ENCODE peak calls at places on chromosomes 4 and X, in seven cellular contexts. A is esophagus squamous epithelium, P is fibroblast of lung, U is transverse colon, I is coronary artery, M is lower lobe of right lung, V is AG10803. B is an unnamed sample.

GRCh38 chrX:136768469-136769084 is 12.2 kb downstream of the ARHGEF6 start:
- DNase-seq in A (no peak), P (peak; percentile 94), U (peak; percentile 37), I (no peak), M (peak; percentile 48), V (peak; percentile 94), B (peak; percentile 59)

GRCh38 chr4:186592961-186593586 is 37.7 kb upstream of the MTNR1A start:
- DNase-seq in A (no peak), P (no peak), U (no peak), I (no peak), M (no peak), V (peak; percentile 61), B (no peak)

GRCh38 chr4:68259191-68259590 is 13.7 kb upstream of the TMPRSS11B start:
- DNase-seq in A (no peak), P (no peak), U (no peak), I (no peak), M (no peak), V (no peak), B (no peak)

GRCh38 chr4:14967982-14968381 is 34.3 kb upstream of the CPEB2 start:
- DNase-seq in A (no peak), P (no peak), U (no peak), I (no peak), M (no peak), V (peak; percentile 4), B (no peak)

GRCh38 chrX:28848707-28849106 is 261.5 kb downstream of the IL1RAPL1 start:
- DNase-seq in A (no peak), P (no peak), U (no peak), I (no peak), M (no peak), V (no peak), B (no peak)

GRCh38 chr4:182554736-182555135 is 311.5 kb downstream of the TENM3 start:
- DNase-seq in A (no peak), P (peak; percentile 84), U (no peak), I (no peak), M (no peak), V (peak; percentile 23), B (no peak)

GRCh38 chr4:126899382-126899801 is 733.4 kb upstream of the INTU start:
- DNase-seq in A (no peak), P (peak; percentile 97), U (no peak), I (no peak), M (no peak), V (peak; percentile 95), B (no peak)

GRCh38 chrX:125422986-125423385 is 103.3 kb downstream of the TEX13C start:
- DNase-seq in A (no peak), P (no peak), U (no peak), I (no peak), M (no peak), V (no peak), B (no peak)

GRCh38 chrX:151396042-151396826 is 772 bp upstream of the VMA21 start:
- DNase-seq in A (no peak), P (peak; percentile 67), U (peak; percentile 21), I (no peak), M (peak; percentile 46), V (peak; percentile 74), B (peak; percentile 32)

GRCh38 chr4:89847571-89848325 is 10.8 kb upstream of the SNCA start:
- DNase-seq in A (no peak), P (no peak), U (no peak), I (no peak), M (no peak), V (no peak), B (no peak)

GRCh38 chrX:41347186-41347585 is 13.2 kb downstream of the DDX3X start:
- DNase-seq in A (no peak), P (no peak), U (no peak), I (no peak), M (no peak), V (no peak), B (no peak)

GRCh38 chr4:129446074-129446473 is 350.1 kb downstream of the C4orf33 start:
- DNase-seq in A (no peak), P (no peak), U (no peak), I (no peak), M (peak; percentile 14), V (no peak), B (no peak)

GRCh38 chr4:41883988-41884737 is 51.1 kb upstream of the TMEM33 start:
- DNase-seq in A (no peak), P (no peak), U (no peak), I (no peak), M (no peak), V (no peak), B (no peak)

GRCh38 chrX:69153060-69153730 is 12.1 kb downstream of the PJA1 start:
- DNase-seq in A (no peak), P (no peak), U (no peak), I (peak; percentile 71), M (no peak), V (peak; percentile 57), B (peak; percentile 45)

GRCh38 chr4:14879643-14880042 is 122.6 kb upstream of the CPEB2 start:
- DNase-seq in A (no peak), P (no peak), U (no peak), I (no peak), M (no peak), V (no peak), B (no peak)

GRCh38 chrX:47597222-47597621 is 15.0 kb downstream of the TIMP1 start:
- DNase-seq in A (no peak), P (no peak), U (no peak), I (no peak), M (no peak), V (no peak), B (no peak)

GRCh38 chr4:125112536-125112935 is 202.2 kb upstream of the FAT4 start:
- DNase-seq in A (no peak), P (no peak), U (no peak), I (no peak), M (no peak), V (no peak), B (no peak)

GRCh38 chrX:154011376-154012335 is 8.0 kb downstream of the IRAK1 start:
- DNase-seq in A (no peak), P (no peak), U (no peak), I (no peak), M (no peak), V (no peak), B (no peak)

GRCh38 chr4:54661156-54661555 is 3.4 kb downstream of the KIT start:
- DNase-seq in A (no peak), P (peak; percentile 31), U (no peak), I (no peak), M (no peak), V (peak; percentile 92), B (no peak)

DNA sequence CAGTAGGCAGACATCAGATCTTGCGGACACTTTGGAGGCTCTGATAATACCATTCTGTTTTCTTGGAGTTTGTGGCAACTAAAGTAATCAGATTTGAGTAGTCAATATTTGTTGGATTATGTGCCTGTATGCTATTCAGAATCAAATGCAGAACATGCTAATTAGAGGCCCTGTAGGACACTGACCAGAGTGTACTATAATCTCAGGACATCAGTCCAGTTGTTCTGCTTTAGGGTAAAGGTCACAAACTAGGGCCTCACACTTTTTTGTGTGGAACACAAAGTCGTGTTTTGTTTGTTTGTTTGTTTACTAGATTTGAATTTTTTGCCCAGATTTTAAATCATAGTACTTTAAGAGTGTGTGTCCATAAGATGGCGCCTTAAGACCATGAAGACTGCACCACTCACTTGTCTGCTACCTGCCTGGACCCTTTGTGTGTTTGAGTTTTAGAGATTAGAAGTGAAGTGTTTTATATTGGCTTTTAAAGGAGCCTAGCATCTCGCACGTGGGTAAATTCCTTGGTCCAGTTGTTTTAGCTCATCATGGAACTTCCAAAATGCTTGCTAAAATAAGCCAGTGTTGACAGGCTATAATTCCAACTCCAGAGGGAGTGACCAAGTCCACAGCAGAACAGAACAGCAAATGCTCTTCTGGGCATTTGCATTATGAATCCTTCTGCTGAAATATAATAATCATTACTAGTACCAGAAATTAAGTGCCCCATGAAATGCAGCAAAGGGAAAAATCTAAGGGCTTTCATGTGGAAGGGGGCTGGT is 34.7 kb downstream of the IL13RA1 start:
- DNase-seq in A (no peak), P (no peak), U (no peak), I (no peak), M (no peak), V (no peak), B (no peak)
- TF ChIP-seq CTCF in A (no peak), P (no peak), U (no peak), I (no peak), M (no peak), V (no peak), B (peak; percentile 28)

GRCh38 chr4:16131293-16131692 is 47.5 kb upstream of the PROM1 start:
- DNase-seq in A (no peak), P (no peak), U (no peak), I (no peak), M (no peak), V (no peak), B (no peak)

GRCh38 chr4:16125571-16126445 is 42.0 kb upstream of the PROM1 start:
- DNase-seq in A (no peak), P (no peak), U (no peak), I (no peak), M (no peak), V (peak; percentile 30), B (no peak)

GRCh38 chr4:16133406-16133805 is 49.6 kb upstream of the PROM1 start:
- DNase-seq in A (no peak), P (no peak), U (no peak), I (no peak), M (no peak), V (no peak), B (no peak)

GRCh38 chr4:16126714-16127113 is 42.9 kb upstream of the PROM1 start:
- DNase-seq in A (no peak), P (no peak), U (no peak), I (no peak), M (no peak), V (no peak), B (no peak)

GRCh38 chr4:16129336-16129735 is 45.5 kb upstream of the PROM1 start:
- DNase-seq in A (no peak), P (no peak), U (no peak), I (no peak), M (no peak), V (no peak), B (no peak)
- TF ChIP-seq CTCF in A (no peak), P (no peak), U (no peak), I (no peak), M (no peak), V (no peak), B (no peak)

DNA sequence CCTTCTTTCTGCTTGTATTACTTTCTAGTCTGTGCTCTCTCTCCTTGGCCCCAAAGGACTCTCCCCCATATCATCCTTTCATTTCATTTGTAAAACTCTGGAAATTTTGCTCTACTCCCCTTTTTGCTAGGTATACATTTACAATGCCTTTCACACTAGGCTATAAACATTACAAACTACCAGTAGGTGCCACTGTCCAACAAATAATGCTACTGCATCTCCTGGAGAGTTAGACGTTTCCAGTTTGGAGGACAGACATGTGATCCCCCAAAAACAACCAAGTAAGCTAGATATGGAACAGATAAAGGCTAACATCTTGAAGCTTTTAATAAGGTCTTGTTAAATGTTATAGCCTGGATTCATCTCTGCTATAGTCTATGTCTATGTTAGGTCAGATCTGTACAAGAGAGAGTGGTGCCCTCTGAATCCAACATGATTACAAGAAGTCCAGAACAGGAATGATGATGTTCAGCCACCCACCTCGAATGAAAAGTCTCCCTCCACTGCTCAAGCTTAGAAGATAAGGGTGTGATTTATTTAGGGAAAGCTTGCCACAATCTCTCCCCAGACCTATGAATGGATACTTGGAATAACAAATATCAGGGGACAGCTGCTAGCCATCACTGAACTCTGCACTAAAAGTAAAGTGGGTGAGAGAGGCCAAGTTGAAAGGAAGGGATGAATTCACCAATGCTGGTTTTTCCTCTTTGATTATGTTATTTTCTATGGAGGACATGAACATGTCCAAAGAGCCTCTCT is 14.3 kb downstream of the CBR4 start:
- DNase-seq in A (no peak), P (no peak), U (no peak), I (no peak), M (no peak), V (peak; percentile 15), B (no peak)
- TF ChIP-seq CTCF in A (no peak), P (no peak), U (no peak), I (no peak), M (no peak), V (peak; percentile 36), B (peak; percentile 26)

GRCh38 chrX:104270212-104270611 is 15.5 kb upstream of the ESX1 start:
- DNase-seq in A (no peak), P (no peak), U (no peak), I (no peak), M (no peak), V (no peak), B (no peak)
- TF ChIP-seq CTCF in A (no peak), P (no peak), U (no peak), I (no peak), M (no peak), V (no peak), B (no peak)